ENCODE peak calls at places on chromosomes 16 and 17, in seven cellular contexts. J, E, Z, A, Y, W and P are unnamed samples.

GRCh38 chr17:15213381-15214087 is 51.6 kb downstream of the PMP22 start:
- DNase-seq in A (peak; percentile 16), Y (no peak), E (no peak), W (no peak), J (peak; percentile 37), Z (peak; percentile 35), P (peak; percentile 60)

GRCh38 chr17:45234641-45235040 is 13.0 kb downstream of the FMNL1 start:
- DNase-seq in W (peak; percentile 73), A (no peak), Y (no peak), J (no peak), Z (no peak), E (peak; percentile 89), P (peak; percentile 75)

GRCh38 chr16:57981636-57982035 is 10.7 kb upstream of the CNGB1 start:
- DNase-seq in A (no peak), Z (no peak), Y (no peak), W (no peak), J (no peak), E (no peak), P (no peak)

GRCh38 chr16:50878966-50879615 is 137.2 kb downstream of the CYLD start:
- DNase-seq in A (no peak), J (no peak), E (peak; percentile 71), Z (no peak), Y (no peak), W (peak; percentile 60), P (peak; percentile 29)

GRCh38 chr17:73586921-73587680 is 57.1 kb downstream of the SDK2 start:
- DNase-seq in Z (no peak), E (no peak), A (no peak), J (no peak), W (no peak), Y (peak; percentile 94), P (no peak)

GRCh38 chr16:242281-242680 is 7.7 kb downstream of the FAM234A start:
- DNase-seq in Z (no peak), J (no peak), W (no peak), A (no peak), E (no peak), Y (no peak), P (no peak)

GRCh38 chr16:54585094-54585493 is 298.5 kb upstream of the IRX3 start:
- DNase-seq in Z (no peak), W (no peak), Y (no peak), E (no peak), A (no peak), J (no peak), P (no peak)

GRCh38 chr16:89341697-89342694 is 124.5 kb downstream of the ZNF778 start:
- DNase-seq in W (no peak), Z (no peak), A (no peak), Y (no peak), E (no peak), J (no peak), P (no peak)

GRCh38 chr16:30005341-30006094 is 5.3 kb downstream of the DOC2A start:
- DNase-seq in W (no peak), A (peak; percentile 31), Y (peak; percentile 39), J (peak; percentile 49), Z (no peak), E (no peak), P (peak; percentile 48)

GRCh38 chr17:5509482-5509881 is 23.1 kb downstream of the MIS12 start:
- DNase-seq in A (peak; percentile 92), Z (no peak), W (no peak), J (peak; percentile 61), E (peak; percentile 12), Y (no peak), P (no peak)

GRCh38 chr17:8189041-8189710 is 804 bp downstream of the BORCS6 start:
- DNase-seq in Z (no peak), Y (no peak), A (no peak), W (peak; percentile 54), E (no peak), J (peak; percentile 44), P (no peak)

GRCh38 chr17:63996430-63997182 is 1.5 kb upstream of the PRR29 start:
- DNase-seq in E (peak; percentile 27), Z (no peak), J (no peak), A (no peak), Y (no peak), W (no peak), P (no peak)

GRCh38 chr16:67672739-67673662 is 6.4 kb downstream of the C16orf86 start:
- DNase-seq in Y (peak; percentile 60), Z (no peak), J (peak; percentile 76), A (peak; percentile 67), E (peak; percentile 74), W (peak; percentile 87), P (peak; percentile 76)

GRCh38 chr16:1610071-1610840 is 1.6 kb downstream of the IFT140 start:
- DNase-seq in Y (peak; percentile 94), A (peak; percentile 73), J (peak; percentile 92), Z (peak; percentile 96), W (peak; percentile 99), E (peak; percentile 92), P (peak; percentile 96)

GRCh38 chr16:49857423-49858181 is 1.7 kb upstream of the ZNF423 start:
- DNase-seq in E (peak; percentile 88), Z (peak; percentile 66), Y (peak; percentile 57), J (peak; percentile 58), W (peak; percentile 89), A (peak; percentile 11), P (peak; percentile 93)

GRCh38 chr16:67025151-67025550 is 3.8 kb upstream of the CBFB start:
- DNase-seq in E (no peak), Z (no peak), Y (no peak), A (no peak), J (no peak), W (no peak), P (no peak)

GRCh38 chr16:86823125-86823524 is 244.8 kb downstream of the FOXL1 start:
- DNase-seq in W (no peak), Y (no peak), A (no peak), J (no peak), Z (no peak), E (no peak), P (no peak)

GRCh38 chr16:65896448-65897153 is 469.9 kb upstream of the CDH5 start:
- DNase-seq in E (no peak), Z (no peak), A (no peak), J (no peak), W (no peak), Y (no peak), P (no peak)
- H2BK5ac ChIP-seq in E (no peak overlapping the region), Z (no peak overlapping the region), A (no peak overlapping the region), J (no peak overlapping the region), W (no peak overlapping the region), Y (no peak overlapping the region), P (no peak overlapping the region)

DNA sequence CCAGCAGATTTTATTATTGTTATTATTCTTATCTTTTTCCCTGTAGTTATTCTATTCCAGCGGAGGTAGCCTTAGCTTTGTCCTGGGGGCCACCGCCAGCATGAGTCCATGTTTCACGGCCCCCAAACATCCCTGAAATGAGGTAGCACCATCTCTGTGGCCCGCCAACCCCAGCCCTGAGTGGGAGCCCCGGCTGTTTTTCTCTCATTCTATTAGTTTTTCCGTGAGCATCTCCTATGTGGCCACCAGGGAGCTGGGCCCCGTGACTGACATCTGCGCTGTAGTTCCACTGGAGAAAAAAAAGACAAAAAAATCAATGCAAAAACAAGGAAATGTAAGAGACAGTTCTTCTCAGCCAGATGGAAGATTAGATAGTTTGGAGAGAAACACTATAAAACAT is 43.5 kb upstream of the IL34 start:
- DNase-seq in W (no peak), E (no peak), A (no peak), Z (no peak), J (no peak), Y (no peak), P (no peak)
- H2BK5ac ChIP-seq in W (no peak overlapping the region), E (no peak overlapping the region), A (no peak overlapping the region), Z (no peak overlapping the region), J (no peak overlapping the region), Y (no peak overlapping the region), P (no peak overlapping the region)

GRCh38 chr17:49741009-49741691 is 22.8 kb downstream of the FAM117A start:
- DNase-seq in Y (no peak), Z (no peak), E (no peak), A (peak; percentile 33), J (peak; percentile 6), W (no peak), P (no peak)

GRCh38 chr17:49742256-49742655 is 21.7 kb downstream of the FAM117A start:
- DNase-seq in E (no peak), J (no peak), Y (no peak), Z (no peak), A (peak; percentile 34), W (no peak), P (no peak)

GRCh38 chr17:49738456-49739163 is 25.3 kb downstream of the FAM117A start:
- DNase-seq in W (no peak), A (no peak), E (no peak), Y (no peak), Z (no peak), J (no peak), P (no peak)

GRCh38 chr17:49741692-49742076 is 22.2 kb downstream of the FAM117A start:
- DNase-seq in J (no peak), W (no peak), Z (no peak), Y (no peak), E (no peak), A (no peak), P (no peak)

DNA sequence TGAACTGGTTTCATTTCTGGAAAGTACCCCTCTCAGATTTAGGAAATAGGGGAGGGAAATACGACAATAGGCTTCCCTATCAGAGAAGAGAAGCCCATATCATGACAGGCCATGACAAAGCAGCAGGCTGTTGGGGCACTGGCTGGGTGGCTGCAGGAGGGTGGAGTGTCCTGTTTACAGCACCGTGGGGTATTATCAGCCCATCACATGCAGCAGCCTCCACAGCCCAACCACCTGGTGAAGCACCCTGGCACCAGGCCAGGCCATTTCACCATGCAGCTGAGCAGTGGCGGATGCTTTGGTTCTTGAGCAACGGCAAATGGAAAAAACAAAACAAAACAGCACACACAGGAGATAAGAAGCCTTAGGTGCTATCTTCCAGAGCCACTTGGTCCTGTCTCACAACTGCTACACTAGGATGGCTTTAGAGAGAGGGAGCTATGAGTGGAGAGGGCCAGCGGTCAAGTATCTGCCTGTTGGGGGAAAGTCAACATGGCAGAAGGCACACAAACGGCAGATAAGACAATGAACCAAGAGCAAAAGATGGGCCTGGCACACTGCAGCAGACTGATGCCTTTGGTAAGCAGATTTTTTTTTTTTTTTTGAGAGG is 24.2 kb downstream of the FAM117A start:
- DNase-seq in J (peak; percentile 18), W (no peak), Z (no peak), Y (no peak), E (no peak), A (peak; percentile 16), P (peak; percentile 62)
- H2BK5ac ChIP-seq in J (no peak overlapping the region), W (no peak overlapping the region), Z (no peak overlapping the region), Y (no peak overlapping the region), E (no peak overlapping the region), A (no peak overlapping the region), P (no peak overlapping the region)

DNA sequence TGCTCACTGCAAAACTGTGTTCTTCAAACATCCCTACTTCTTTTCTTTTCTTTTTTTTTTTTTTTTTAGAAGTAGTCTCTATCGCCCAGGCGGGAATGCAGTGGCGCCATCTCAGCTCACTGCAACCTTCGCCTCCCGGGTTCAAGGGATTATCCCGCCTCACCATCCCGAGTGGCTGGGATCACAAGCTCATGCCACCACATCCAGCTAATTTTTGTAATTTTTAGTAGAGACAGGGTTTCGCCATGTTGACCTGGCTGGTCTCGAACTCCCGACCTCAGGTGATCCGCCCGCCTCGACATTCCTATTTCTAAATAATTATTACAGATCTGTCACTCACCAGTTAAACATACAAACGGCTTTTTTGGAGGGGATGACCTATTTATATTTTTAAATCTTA is 1.0 kb upstream of the RNASEK start:
- DNase-seq in W (no peak), J (no peak), Y (no peak), E (no peak), Z (no peak), A (no peak), P (no peak)
- H2BK5ac ChIP-seq in W (no peak overlapping the region), J (no peak overlapping the region), Y (no peak overlapping the region), E (no peak overlapping the region), Z (no peak overlapping the region), A (no peak overlapping the region), P (no peak overlapping the region)